ENCODE peak calls at places on chromosome 4, in eight cellular contexts. N is esophagus muscularis mucosa, A is Peyer's patch, D is OCI-LY7, E is GM23248, Y is small intestine, M is body of pancreas, X is transverse colon. I is an unnamed sample.

GRCh38 chr4:110414590-110414989 is 61.4 kb upstream of the ENPEP start:
- DNase-seq in X (no peak), Y (no peak), D (no peak), M (no peak), N (no peak), A (no peak), E (no peak), I (no peak)

GRCh38 chr4:100362363-100362762 is 155.5 kb downstream of the EMCN start:
- DNase-seq in E (peak; percentile 39), M (no peak), Y (no peak), X (no peak), D (no peak), N (no peak), A (no peak), I (no peak)

GRCh38 chr4:10403633-10404445 is 53.4 kb downstream of the ZNF518B start:
- DNase-seq in D (peak; percentile 9), A (no peak), X (peak; percentile 11), E (peak; percentile 66), M (no peak), Y (peak; percentile 55), N (no peak), I (peak; percentile 62)

GRCh38 chr4:187541666-187542065 is 453.9 kb upstream of the ZFP42 start:
- DNase-seq in A (no peak), M (no peak), Y (no peak), E (peak; percentile 36), X (no peak), D (no peak), N (no peak), I (no peak)

GRCh38 chr4:26120098-26120795 is 200.6 kb upstream of the RBPJ start:
- DNase-seq in D (no peak), Y (no peak), M (no peak), N (no peak), A (no peak), E (no peak), X (no peak), I (no peak)

GRCh38 chr4:153318696-153319320 is 25.7 kb upstream of the MND1 start:
- DNase-seq in A (no peak), N (no peak), X (no peak), D (peak; percentile 68), E (peak; percentile 67), M (peak; percentile 56), Y (peak; percentile 62), I (peak; percentile 17)

GRCh38 chr4:173025131-173025530 is 143.5 kb upstream of the GALNT7 start:
- DNase-seq in Y (peak; percentile 81), N (peak; percentile 88), E (peak; percentile 77), A (no peak), X (peak; percentile 26), D (peak; percentile 78), M (peak; percentile 71), I (peak; percentile 92)

GRCh38 chr4:186191266-186192067 is at the start of gene CYP4V2:
- DNase-seq in D (peak; percentile 92), E (peak; percentile 89), X (peak; percentile 92), M (peak; percentile 86), A (peak; percentile 83), N (no peak), Y (peak; percentile 90), I (peak; percentile 64)

GRCh38 chr4:86286729-86287128 is 73.1 kb downstream of the MAPK10 start:
- DNase-seq in X (no peak), D (no peak), E (no peak), Y (no peak), A (no peak), N (no peak), M (no peak), I (no peak)

GRCh38 chr4:185211035-185211434 is 1.6 kb downstream of the SNX25 start:
- DNase-seq in A (no peak), X (no peak), N (no peak), D (peak; percentile 33), M (no peak), E (no peak), Y (no peak), I (no peak)

GRCh38 chr4:138919094-138919936 is 96.3 kb upstream of the NOCT start:
- DNase-seq in X (peak; percentile 68), D (peak; percentile 42), N (peak; percentile 12), E (peak; percentile 85), M (peak; percentile 56), A (no peak), Y (peak; percentile 72), I (peak; percentile 65)

GRCh38 chr4:108890491-108890890 is 127.6 kb upstream of the ETNPPL start:
- DNase-seq in X (no peak), D (no peak), N (no peak), Y (no peak), E (no peak), A (no peak), M (no peak), I (no peak)

GRCh38 chr4:173024203-173024602 is 144.4 kb upstream of the GALNT7 start:
- DNase-seq in E (no peak), Y (no peak), D (no peak), M (no peak), A (no peak), N (peak; percentile 21), X (no peak), I (no peak)

GRCh38 chr4:150283689-150284088 is 205.4 kb downstream of the DCLK2 start:
- DNase-seq in M (no peak), Y (no peak), E (peak; percentile 89), N (no peak), X (no peak), A (no peak), D (no peak), I (no peak)

GRCh38 chr4:83282049-83282535 is 2.5 kb downstream of the COQ2 start:
- DNase-seq in A (peak; percentile 58), Y (peak; percentile 68), E (peak; percentile 63), D (peak; percentile 77), X (peak; percentile 43), M (peak; percentile 47), N (no peak), I (peak; percentile 81)

DNA sequence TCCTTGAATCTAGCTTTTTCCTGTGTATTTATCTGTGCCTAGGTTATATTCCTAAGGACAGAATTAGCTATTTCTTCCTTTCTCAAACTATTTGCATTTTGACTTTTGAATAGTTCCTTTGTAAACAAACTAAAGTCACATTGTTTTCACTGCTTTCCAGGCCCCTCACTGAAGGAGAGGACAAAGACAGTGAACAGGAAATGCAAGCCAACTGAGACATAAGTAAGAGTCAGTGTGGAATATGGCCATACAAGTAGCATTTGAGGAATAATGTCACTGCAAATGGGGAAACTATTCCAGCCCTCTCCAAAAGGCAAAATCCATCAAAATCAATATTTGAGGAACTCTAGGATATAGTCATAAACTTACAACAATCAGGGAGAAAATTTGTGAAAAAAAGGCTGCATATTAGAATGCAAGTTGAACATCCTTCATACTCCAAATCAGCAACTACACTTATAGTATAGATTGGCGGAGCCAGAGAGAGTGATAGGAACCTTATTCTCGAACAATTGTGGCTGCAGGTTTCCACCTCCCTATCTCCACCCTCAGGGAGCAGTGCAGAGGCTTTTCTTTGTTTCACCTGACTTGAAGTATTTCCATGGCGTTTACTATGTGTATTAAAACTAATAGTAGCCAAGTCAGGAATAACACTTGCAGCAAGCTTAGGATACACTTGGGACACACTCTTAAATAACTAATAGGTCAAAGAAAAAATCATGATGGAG is 1110.4 kb upstream of the ADGRL3 start:
- DNase-seq in M (no peak), D (no peak), A (no peak), N (no peak), X (no peak), Y (no peak), E (no peak), I (no peak)
- H3K4me3 ChIP-seq in M (no peak overlapping the region), D (no peak overlapping the region), A (no peak overlapping the region), N (no peak overlapping the region), X (no peak overlapping the region), Y (no peak overlapping the region), E (no peak overlapping the region), I (no peak overlapping the region)

DNA sequence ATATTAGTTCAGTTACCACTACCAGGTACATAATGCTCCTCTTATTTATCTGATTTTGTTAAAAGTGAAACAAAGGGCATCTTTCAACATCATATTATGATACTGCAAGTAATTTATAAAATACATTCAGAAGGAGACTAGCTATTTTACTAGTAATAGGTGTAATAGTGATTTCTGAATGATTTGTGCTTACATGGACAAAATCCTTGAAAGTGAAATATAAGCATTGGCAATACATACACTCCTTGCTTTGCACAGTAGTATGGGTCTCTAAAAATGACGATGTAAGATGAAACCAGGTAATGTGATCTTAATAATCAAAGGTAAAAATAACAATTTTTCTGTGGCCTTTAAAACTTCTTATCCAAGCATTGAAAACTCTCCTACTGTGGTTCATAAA is 17.5 kb downstream of the MTHFD2L start:
- DNase-seq in A (no peak), Y (no peak), M (no peak), N (no peak), X (no peak), E (no peak), D (no peak), I (no peak)
- H3K27ac ChIP-seq in A (no peak overlapping the region), Y (no peak overlapping the region), M (no peak overlapping the region), N (no peak overlapping the region), X (no peak overlapping the region), E (no peak overlapping the region), D (no peak overlapping the region), I (no peak overlapping the region)

DNA sequence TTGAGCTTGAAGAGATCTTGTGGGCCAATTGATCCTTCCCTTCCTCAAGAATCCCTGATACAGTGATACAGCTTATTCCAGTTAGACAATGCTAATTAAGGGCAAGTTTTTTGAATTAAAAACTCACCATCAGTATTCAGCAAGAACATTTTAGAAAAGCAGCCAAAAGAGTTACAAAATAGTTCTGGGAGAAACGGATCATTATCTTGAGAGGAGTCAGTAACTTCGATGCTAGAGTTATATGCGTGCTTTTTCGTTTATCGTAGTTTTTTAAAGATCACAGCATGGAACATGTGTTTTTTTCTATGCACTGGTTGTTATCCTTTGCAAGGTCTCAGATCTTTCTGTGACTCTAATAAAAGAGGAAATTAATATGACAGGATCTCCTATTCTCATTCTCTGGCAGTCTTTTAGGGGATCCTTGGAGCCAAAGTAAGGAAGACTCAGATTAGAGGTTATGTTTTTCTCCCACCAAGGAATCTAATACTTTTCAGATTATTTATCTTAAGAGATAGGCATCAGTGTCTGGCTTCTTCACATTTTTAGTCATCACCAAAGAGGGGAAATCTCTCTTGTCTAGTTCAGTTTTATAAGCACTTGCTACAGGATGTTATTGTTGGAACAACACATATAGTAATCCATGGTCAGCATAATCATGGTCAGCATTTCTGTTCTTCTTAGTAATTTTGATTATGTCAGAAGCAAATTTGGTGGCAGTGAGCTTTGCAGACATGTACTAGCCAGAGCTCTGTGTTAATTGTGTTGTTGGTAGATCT is 109.7 kb downstream of the PDLIM5 start:
- DNase-seq in M (no peak), E (peak; percentile 77), N (no peak), D (no peak), A (no peak), Y (no peak), X (no peak), I (peak; percentile 15)
- H3K4me1 ChIP-seq in M (peaks cover 14% of the 10 kb centered on the region), E (peaks cover 49% of the 10 kb centered on the region), N (peaks cover 58% of the 10 kb centered on the region), D (no peaks in the 10 kb centered on the region), A (peaks cover 8% of the 10 kb centered on the region), Y (no peaks in the 10 kb centered on the region), X (peaks cover 10% of the 10 kb centered on the region), I (peaks cover 15% of the 10 kb centered on the region)

DNA sequence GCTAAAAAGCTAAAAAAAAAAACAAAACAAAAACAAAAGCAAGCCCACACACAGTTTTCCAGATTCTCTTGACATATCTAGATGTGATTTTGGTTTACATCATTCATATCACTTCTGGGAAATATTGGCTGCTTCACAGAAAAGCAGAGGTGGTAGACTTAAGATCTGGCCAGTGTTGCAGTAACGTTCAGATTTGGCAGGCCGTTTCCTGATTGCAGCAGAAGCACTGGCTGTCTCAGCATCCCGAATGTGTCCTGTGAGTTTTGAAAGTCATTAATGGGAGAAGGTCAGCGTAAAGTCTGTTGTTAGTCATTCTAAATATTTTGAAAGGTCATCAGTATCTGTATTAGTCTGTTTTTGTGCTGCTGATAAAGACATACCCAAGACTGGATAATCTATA is 2062.0 kb downstream of the ARAP2 start:
- DNase-seq in N (no peak), A (no peak), Y (no peak), M (no peak), E (peak; percentile 44), D (no peak), X (no peak), I (no peak)
- H3K4me3 ChIP-seq in N (no peak overlapping the region), A (no peak overlapping the region), Y (no peak overlapping the region), M (no peak overlapping the region), E (peak overlapping the region; percentile 38), D (no peak overlapping the region), X (no peak overlapping the region), I (no peak overlapping the region)

GRCh38 chr4:39947415-39947814 is 30.3 kb downstream of the PDS5A start:
- DNase-seq in E (no peak), M (no peak), D (no peak), Y (no peak), X (no peak), A (no peak), N (no peak), I (no peak)
- H3K27ac ChIP-seq in E (no peak overlapping the region), M (no peak overlapping the region), D (peak overlapping the region; percentile 62), Y (no peak overlapping the region), X (no peak overlapping the region), A (no peak overlapping the region), N (no peak overlapping the region), I (no peak overlapping the region)